ENCODE peak calls at places on chromosomes 4 and X, in five cellular contexts. H, C, U, E and N are unnamed samples.

GRCh38 chrX:109826954-109827708 is 94.1 kb upstream of the ACSL4 start:
- DNase-seq in H (peak; percentile 50), C (no peak), U (no peak), E (no peak), N (no peak)

GRCh38 chr4:126727461-126727860 is 905.3 kb upstream of the INTU start:
- DNase-seq in H (no peak), C (no peak), U (no peak), E (no peak), N (no peak)

GRCh38 chr4:78244691-78245485 is 187.8 kb downstream of the FRAS1 start:
- DNase-seq in H (no peak), C (no peak), U (no peak), E (no peak), N (no peak)

GRCh38 chrX:16931855-16932254 is 14.6 kb upstream of the REPS2 start:
- DNase-seq in H (no peak), C (no peak), U (no peak), E (no peak), N (no peak)

GRCh38 chr4:185846550-185847210 is 34.7 kb upstream of the SORBS2 start:
- DNase-seq in H (no peak), C (no peak), U (no peak), E (no peak), N (no peak)

GRCh38 chrX:16836371-16836770 is 33.8 kb downstream of the RBBP7 start:
- DNase-seq in H (peak; percentile 62), C (no peak), U (peak; percentile 19), E (no peak), N (no peak)

GRCh38 chr4:33940281-33940680 is 2304.0 kb downstream of the ARAP2 start:
- DNase-seq in H (no peak), C (no peak), U (no peak), E (no peak), N (no peak)

GRCh38 chr4:40564004-40564403 is 65.7 kb downstream of the RBM47 start:
- DNase-seq in H (no peak), C (no peak), U (peak; percentile 86), E (no peak), N (no peak)

GRCh38 chrX:19697416-19697815 is 182.1 kb upstream of the MAP3K15 start:
- DNase-seq in H (peak; percentile 63), C (no peak), U (no peak), E (no peak), N (no peak)

GRCh38 chrX:123392921-123393320 is 208.8 kb downstream of the GRIA3 start:
- DNase-seq in H (no peak), C (no peak), U (no peak), E (no peak), N (no peak)

GRCh38 chr4:109465065-109465464 is 31.4 kb downstream of the SEC24B start:
- DNase-seq in H (no peak), C (no peak), U (no peak), E (no peak), N (peak; percentile 22)

GRCh38 chrX:29690061-29690460 is 525.3 kb upstream of the MAGEB2 start:
- DNase-seq in H (no peak), C (no peak), U (no peak), E (no peak), N (no peak)

GRCh38 chrX:31435592-31435991 is 363.8 kb upstream of the FTHL17 start:
- DNase-seq in H (peak; percentile 31), C (no peak), U (no peak), E (no peak), N (no peak)

GRCh38 chr4:137524642-137525384 is 7.5 kb downstream of the PCDH18 start:
- DNase-seq in H (no peak), C (no peak), U (no peak), E (no peak), N (no peak)

GRCh38 chrX:12137982-12138365 is 299 bp upstream of the FRMPD4 start:
- DNase-seq in H (peak; percentile 7), C (no peak), U (no peak), E (no peak), N (no peak)

GRCh38 chrX:12141511-12141910 is 3.2 kb downstream of the FRMPD4 start:
- DNase-seq in H (no peak), C (no peak), U (no peak), E (no peak), N (no peak)

GRCh38 chrX:12139934-12140611 is 1.8 kb downstream of the FRMPD4 start:
- DNase-seq in H (peak; percentile 38), C (no peak), U (no peak), E (no peak), N (no peak)

GRCh38 chrX:12142661-12143060 is 4.4 kb downstream of the FRMPD4 start:
- DNase-seq in H (no peak), C (no peak), U (no peak), E (no peak), N (no peak)

DNA sequence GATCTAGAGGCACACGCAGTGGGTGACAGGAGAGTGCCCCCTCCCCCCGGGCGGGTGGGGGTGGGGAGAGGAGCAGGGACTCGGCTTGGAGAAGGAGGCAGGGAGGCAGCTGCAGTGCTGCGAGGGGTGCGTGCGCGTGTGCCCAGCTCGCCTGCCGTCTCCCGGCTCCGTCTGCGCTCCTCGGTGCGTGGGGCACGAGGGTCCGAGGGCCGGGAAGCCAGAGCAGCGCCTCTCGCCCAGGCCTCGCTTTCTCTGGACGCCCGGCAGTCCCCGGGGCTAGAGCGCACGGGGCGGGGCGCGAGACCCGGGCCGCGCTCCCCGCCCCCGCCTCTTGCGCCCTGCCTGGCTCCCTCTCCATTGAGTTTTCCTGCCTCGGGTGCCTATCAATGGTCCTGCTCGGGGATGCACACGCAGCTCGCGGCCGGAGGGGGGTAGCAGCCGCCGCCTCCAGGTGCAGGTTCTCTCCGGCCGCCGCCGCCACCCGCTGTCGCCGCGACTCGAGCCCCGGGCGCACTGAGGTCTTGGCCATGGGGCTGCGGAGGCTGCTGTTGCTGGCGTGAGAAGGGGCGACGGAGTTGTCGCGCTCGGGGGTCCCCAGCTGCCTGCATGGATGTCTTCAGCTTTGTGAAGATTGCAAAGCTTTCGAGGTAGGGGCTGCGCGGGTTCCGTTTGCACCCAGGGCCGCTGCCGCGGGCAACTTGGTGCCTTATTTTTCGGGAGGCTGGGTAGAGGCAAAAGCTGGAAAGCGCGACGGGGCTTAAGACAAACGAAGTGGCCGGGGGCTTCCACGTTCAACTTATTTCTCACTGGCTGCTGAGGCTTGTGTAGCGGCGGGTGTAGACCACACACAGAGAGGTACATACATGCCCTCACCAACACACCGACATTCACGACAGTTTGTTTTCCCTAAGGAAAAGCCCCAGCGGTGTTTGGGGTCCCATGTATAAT is at the start of gene FRMPD4:
- DNase-seq in H (peak; percentile 20), C (no peak), U (no peak), E (no peak), N (no peak)
- TF ChIP-seq CTCF in H (no peak), C (peak; percentile 33), U (no peak), E (no peak), N (no peak)

GRCh38 chr4:74156521-74156920 is 1.4 kb upstream of the MTHFD2L start:
- DNase-seq in H (no peak), C (no peak), U (no peak), E (no peak), N (no peak)

GRCh38 chr4:74159397-74159709 is 1.4 kb downstream of the MTHFD2L start:
- DNase-seq in H (no peak), C (no peak), U (no peak), E (no peak), N (no peak)

GRCh38 chr4:74158561-74159396 is 861 bp downstream of the MTHFD2L start:
- DNase-seq in H (peak; percentile 3), C (no peak), U (peak; percentile 36), E (no peak), N (no peak)

GRCh38 chr4:74157116-74157742 is 689 bp upstream of the MTHFD2L start:
- DNase-seq in H (peak; percentile 6), C (no peak), U (peak; percentile 42), E (no peak), N (no peak)

DNA sequence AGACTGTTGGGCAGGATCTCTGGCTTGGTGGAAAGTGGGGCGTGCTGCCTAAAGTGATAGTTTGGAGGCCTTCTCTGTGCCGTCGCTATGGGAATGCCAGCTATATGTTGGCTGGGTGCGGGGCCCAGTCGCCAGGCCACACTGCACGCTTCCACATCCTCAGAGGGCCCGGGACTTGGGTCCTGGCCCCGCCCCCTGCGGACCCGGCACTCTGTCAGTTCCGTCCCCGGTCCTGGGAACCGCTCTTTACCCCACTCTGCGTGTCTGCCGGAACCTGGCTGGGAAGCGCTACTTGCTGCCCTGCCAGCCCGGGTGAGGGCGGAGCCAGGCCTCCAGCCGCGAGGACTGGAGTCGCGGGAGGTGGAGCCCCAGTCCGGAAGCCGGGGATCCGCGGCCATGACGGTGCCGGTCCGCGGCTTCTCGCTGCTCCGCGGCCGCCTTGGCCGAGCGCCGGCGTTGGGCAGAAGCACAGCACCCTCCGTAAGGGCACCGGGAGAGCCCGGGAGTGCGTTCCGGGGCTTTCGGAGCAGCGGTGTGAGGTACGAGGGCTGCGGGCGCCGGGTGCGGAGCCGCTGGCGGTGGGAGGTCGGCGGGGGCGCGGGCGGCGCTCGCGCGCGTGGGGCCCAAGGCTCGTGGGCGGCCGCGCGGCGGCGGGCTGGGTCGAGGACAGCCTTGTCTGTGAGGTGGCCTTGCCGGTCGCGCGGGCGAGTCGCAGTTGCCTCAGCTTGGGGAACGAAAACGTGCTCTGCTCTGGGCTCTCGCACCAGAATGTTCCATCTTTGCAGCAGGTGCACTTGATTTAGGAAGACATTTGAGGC is at the start of gene MTHFD2L:
- DNase-seq in H (peak; percentile 96), C (peak; percentile 98), U (peak; percentile 96), E (peak; percentile 79), N (peak; percentile 89)
- TF ChIP-seq POLR2A in H (peak; percentile 71), C (peak; percentile 93), U (peak; percentile 82), E (peak; percentile 77), N (peak; percentile 49)

DNA sequence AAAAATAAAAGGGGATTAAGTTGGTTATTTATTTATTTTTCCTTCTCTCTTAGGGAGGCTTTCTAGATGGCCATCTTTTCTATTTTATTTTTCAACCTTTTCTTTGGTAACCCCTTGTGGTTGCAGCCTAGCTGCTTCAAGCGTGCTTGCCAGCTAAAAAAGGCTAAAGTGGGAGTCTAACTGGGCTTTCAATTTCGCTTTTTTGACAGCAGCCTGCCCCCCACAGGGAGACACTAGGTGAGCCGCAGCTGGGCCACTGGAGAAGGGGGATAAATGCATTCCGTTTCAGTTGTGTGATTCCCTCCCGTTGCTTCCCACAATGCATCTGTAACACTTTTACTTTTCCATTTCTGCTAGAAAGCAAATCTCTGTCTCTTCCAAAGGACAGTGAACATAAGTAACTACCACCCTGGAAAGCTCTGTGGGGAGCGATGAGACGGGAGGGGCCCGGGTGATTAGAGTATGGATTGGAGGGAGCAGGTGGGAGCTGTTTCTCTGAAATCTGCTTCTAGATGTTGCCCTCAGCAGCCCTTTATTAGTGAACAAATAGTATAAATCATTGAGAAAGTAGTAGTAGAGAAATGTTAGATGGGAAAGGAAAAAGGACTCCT is 86.2 kb upstream of the RAPGEF2 start:
- DNase-seq in H (no peak), C (no peak), U (no peak), E (no peak), N (no peak)
- TF ChIP-seq CTCF in H (no peak), C (no peak), U (no peak), E (no peak), N (no peak)

GRCh38 chr4:82421796-82422560 is 8.3 kb downstream of the HNRNPDL start:
- DNase-seq in H (no peak), C (no peak), U (peak; percentile 34), E (no peak), N (no peak)
- TF ChIP-seq POLR2A in H (no peak), C (no peak), U (peak; percentile 30), E (no peak), N (no peak)

GRCh38 chr4:82268826-82269193 is 105.0 kb downstream of the HNRNPD start:
- DNase-seq in H (no peak), C (no peak), U (no peak), E (no peak), N (no peak)
- TF ChIP-seq CTCF in H (peak; percentile 15), C (no peak), U (no peak), E (no peak), N (no peak)

GRCh38 chr4:10100734-10101216 is 15.8 kb downstream of the WDR1 start:
- DNase-seq in H (no peak), C (no peak), U (peak; percentile 45), E (peak; percentile 56), N (no peak)
- TF ChIP-seq POLR2A in H (no peak), C (no peak), U (no peak), E (no peak), N (no peak)

GRCh38 chr4:1652088-1652487 is 32.0 kb downstream of the FAM53A start:
- DNase-seq in H (no peak), C (no peak), U (no peak), E (no peak), N (no peak)
- TF ChIP-seq CTCF in H (no peak), C (no peak), U (no peak), E (no peak), N (no peak)